ENCODE peak calls at places on chromosome 9, in eight cellular contexts. P, W, C, J, N, L, O and H are unnamed samples.

GRCh38 chr9:123063172-123063508 is 29.7 kb downstream of the GPR21 start:
- DNase-seq in W (no peak), P (no peak), O (peak; percentile 35), C (no peak), J (peak; percentile 88), L (no peak), N (no peak), H (no peak)

GRCh38 chr9:77952641-77953341 is 78.8 kb downstream of the GNAQ start:
- DNase-seq in C (no peak), L (no peak), O (no peak), P (no peak), J (peak; percentile 76), W (no peak), N (no peak), H (no peak)

GRCh38 chr9:68996457-68996856 is 17.5 kb downstream of the PRKACG start:
- DNase-seq in W (no peak), O (no peak), C (no peak), L (no peak), J (no peak), N (no peak), P (no peak), H (no peak)

GRCh38 chr9:34579819-34580185 is 9.7 kb downstream of the CNTFR start:
- DNase-seq in J (no peak), O (no peak), L (no peak), N (no peak), P (no peak), C (no peak), W (no peak), H (no peak)

GRCh38 chr9:97387504-97387886 is 24.4 kb upstream of the TDRD7 start:
- DNase-seq in L (no peak), O (no peak), W (no peak), C (no peak), N (no peak), J (no peak), P (no peak), H (no peak)

GRCh38 chr9:38196721-38197120 is 127.7 kb upstream of the SHB start:
- DNase-seq in W (no peak), J (no peak), O (no peak), C (no peak), L (no peak), P (no peak), N (no peak), H (no peak)

GRCh38 chr9:6506571-6506970 is 93.6 kb downstream of the UHRF2 start:
- DNase-seq in W (no peak), L (no peak), J (peak; percentile 10), P (no peak), C (no peak), O (no peak), N (no peak), H (no peak)

GRCh38 chr9:126298319-126298801 is 28.3 kb upstream of the MVB12B start:
- DNase-seq in N (no peak), W (no peak), C (no peak), J (no peak), L (no peak), O (no peak), P (no peak), H (no peak)

GRCh38 chr9:119868694-119869093 is 499.5 kb upstream of the BRINP1 start:
- DNase-seq in L (no peak), W (no peak), C (no peak), J (no peak), N (no peak), O (no peak), P (peak; percentile 11), H (peak; percentile 61)

GRCh38 chr9:135012166-135012565 is 75.3 kb upstream of the OLFM1 start:
- DNase-seq in N (no peak), W (no peak), L (no peak), O (no peak), C (peak; percentile 32), P (no peak), J (no peak), H (no peak)

GRCh38 chr9:89436963-89437625 is 60.8 kb downstream of the SEMA4D start:
- DNase-seq in L (no peak), C (no peak), O (no peak), P (no peak), N (peak; percentile 83), W (no peak), J (no peak), H (peak; percentile 81)

GRCh38 chr9:13979941-13980318 is 334.0 kb downstream of the NFIB start:
- DNase-seq in L (no peak), P (no peak), W (no peak), C (no peak), N (no peak), O (no peak), J (no peak), H (no peak)

GRCh38 chr9:69931340-69931739 is 110.7 kb downstream of the CFAP95 start:
- DNase-seq in J (peak; percentile 11), W (no peak), N (no peak), C (no peak), P (peak; percentile 42), O (no peak), L (no peak), H (no peak)

GRCh38 chr9:25226901-25227686 is 451.1 kb downstream of the TUSC1 start:
- DNase-seq in N (no peak), L (no peak), O (no peak), C (no peak), P (no peak), J (no peak), W (no peak), H (no peak)

GRCh38 chr9:92312887-92313623 is 12.1 kb downstream of the NOL8 start:
- DNase-seq in L (no peak), C (no peak), J (no peak), P (no peak), W (no peak), O (no peak), N (no peak), H (no peak)

GRCh38 chr9:96020822-96021615 is 145.5 kb downstream of the ERCC6L2 start:
- DNase-seq in J (peak; percentile 25), L (peak; percentile 45), P (peak; percentile 30), C (no peak), W (no peak), N (no peak), O (no peak), H (no peak)
- H3K4me3 ChIP-seq in J (peak overlapping the region; percentile 63), L (peak overlapping the region; percentile 53), P (peak overlapping the region; percentile 53), C (peak overlapping the region; percentile 71), W (peak overlapping the region; percentile 73), N (peak overlapping the region; percentile 62), O (peak overlapping the region; percentile 40), H (peak overlapping the region; percentile 68)

GRCh38 chr9:136669791-136670464 is 7.2 kb downstream of the EGFL7 start:
- DNase-seq in N (no peak), J (no peak), W (no peak), L (no peak), P (no peak), C (no peak), O (no peak), H (no peak)

GRCh38 chr9:136666364-136667216 is 3.9 kb downstream of the EGFL7 start:
- DNase-seq in J (no peak), P (no peak), L (peak; percentile 59), N (no peak), W (no peak), O (no peak), C (no peak), H (no peak)

GRCh38 chr9:136667217-136667939 is 4.7 kb downstream of the EGFL7 start:
- DNase-seq in W (no peak), N (no peak), P (no peak), C (no peak), L (no peak), J (no peak), O (no peak), H (no peak)

GRCh38 chr9:136668983-136669790 is 6.5 kb downstream of the EGFL7 start:
- DNase-seq in W (no peak), L (no peak), O (no peak), P (no peak), N (no peak), C (no peak), J (no peak), H (no peak)

DNA sequence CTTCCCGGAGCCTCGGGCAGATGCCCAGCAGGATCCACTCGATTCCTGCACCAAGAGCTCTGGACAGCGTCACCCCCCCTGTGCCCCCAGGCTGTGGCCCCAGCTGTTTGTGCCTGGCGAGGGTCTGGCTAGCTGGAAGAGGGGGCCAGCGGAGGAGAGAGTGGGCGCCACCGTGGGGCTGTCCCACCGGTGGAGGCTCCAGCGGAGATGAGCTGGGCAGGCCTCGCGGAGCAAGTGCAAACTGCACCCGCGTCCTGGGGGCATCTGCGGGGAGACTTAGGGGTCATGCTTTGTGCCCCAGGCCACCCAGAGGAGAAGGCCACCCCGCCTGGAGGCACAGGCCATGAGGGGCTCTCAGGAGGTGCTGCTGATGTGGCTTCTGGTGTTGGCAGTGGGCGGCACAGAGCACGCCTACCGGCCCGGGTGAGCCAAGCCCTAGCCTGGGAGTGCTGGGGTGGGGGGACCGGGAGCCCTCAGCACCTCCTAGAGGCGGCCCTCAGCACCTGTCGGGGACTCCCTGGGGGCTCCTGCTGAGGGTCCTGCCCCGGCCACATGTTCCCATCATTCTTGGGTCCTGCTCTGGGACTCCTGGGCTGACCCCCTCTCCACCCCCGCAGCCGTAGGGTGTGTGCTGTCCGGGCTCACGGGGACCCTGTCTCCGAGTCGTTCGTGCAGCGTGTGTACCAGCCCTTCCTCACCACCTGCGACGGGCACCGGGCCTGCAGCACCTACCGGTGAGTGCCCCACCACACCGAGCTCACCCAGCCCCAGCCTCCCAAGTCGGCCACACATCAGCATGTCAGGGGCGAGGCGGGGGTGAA is 5.4 kb downstream of the EGFL7 start:
- DNase-seq in N (no peak), J (no peak), O (no peak), W (no peak), C (no peak), P (no peak), L (no peak), H (no peak)
- H3K4me3 ChIP-seq in N (peak overlapping the region; percentile 52), J (no peak overlapping the region), O (no peak overlapping the region), W (peak overlapping the region; percentile 81), C (peak overlapping the region; percentile 60), P (no peak overlapping the region), L (no peak overlapping the region), H (peak overlapping the region; percentile 59)

GRCh38 chr9:136539427-136540412 is 6.1 kb downstream of the NOTCH1 start:
- DNase-seq in L (no peak), P (no peak), W (peak; percentile 92), C (peak; percentile 90), J (peak; percentile 79), N (peak; percentile 99), O (no peak), H (peak; percentile 98)

GRCh38 chr9:136537411-136537810 is 8.4 kb downstream of the NOTCH1 start:
- DNase-seq in J (no peak), C (no peak), O (no peak), N (no peak), W (no peak), L (no peak), P (no peak), H (no peak)

GRCh38 chr9:136537896-136538598 is 7.8 kb downstream of the NOTCH1 start:
- DNase-seq in J (no peak), P (no peak), W (no peak), L (no peak), C (no peak), O (no peak), N (no peak), H (no peak)

GRCh38 chr9:136536721-136537241 is 9.1 kb downstream of the NOTCH1 start:
- DNase-seq in W (no peak), O (no peak), L (no peak), P (no peak), C (no peak), N (no peak), J (no peak), H (no peak)

GRCh38 chr9:136538599-136539426 is 7.0 kb downstream of the NOTCH1 start:
- DNase-seq in L (no peak), W (peak; percentile 57), J (no peak), P (no peak), C (no peak), N (peak; percentile 73), O (no peak), H (no peak)
- H3K4me3 ChIP-seq in L (no peak overlapping the region), W (peak overlapping the region; percentile 98), J (no peak overlapping the region), P (no peak overlapping the region), C (peak overlapping the region; percentile 51), N (peak overlapping the region; percentile 16), O (no peak overlapping the region), H (peak overlapping the region; percentile 42)

GRCh38 chr9:94630833-94631232 is 8.5 kb downstream of the FBP1 start:
- DNase-seq in C (no peak), O (no peak), L (no peak), N (no peak), P (no peak), W (no peak), J (no peak), H (no peak)
- H3K4me3 ChIP-seq in C (no peak overlapping the region), O (no peak overlapping the region), L (no peak overlapping the region), N (no peak overlapping the region), P (no peak overlapping the region), W (no peak overlapping the region), J (no peak overlapping the region), H (no peak overlapping the region)